ENCODE peak calls at places on chromosomes 16 and 17, in seven cellular contexts. Y is Peyer's patch, O is heart left ventricle, F is IMR-90, C is astrocyte, U is AG04449, R is choroid plexus epithelial cell. X is an unnamed sample.
A peak's percentile ranks its signal among the peaks of the same experiment; 100 is the strongest.

GRCh38 chr17:60160829-60161501 is 11.2 kb downstream of the CA4 start:
- DNase-seq in Y (no peak), O (no peak), F (no peak), C (no peak), U (no peak), R (no peak), X (no peak)

GRCh38 chr16:1961651-1962067 is 2.3 kb downstream of the NDUFB10 start:
- DNase-seq in Y (no peak), O (no peak), F (no peak), C (no peak), U (no peak), R (no peak), X (no peak)

GRCh38 chr16:84557504-84557903 is 53.0 kb upstream of the MEAK7 start:
- DNase-seq in Y (no peak), O (no peak), F (no peak), C (peak; percentile 46), U (no peak), R (peak; percentile 22), X (no peak)

GRCh38 chr16:9115277-9115676 is 23.8 kb downstream of the HAPSTR1 start:
- DNase-seq in Y (no peak), O (no peak), F (peak; percentile 61), C (peak; percentile 64), U (no peak), R (no peak), X (no peak)

GRCh38 chr17:50469671-50470305 is 1.1 kb upstream of the CHAD start:
- DNase-seq in Y (no peak), O (no peak), F (no peak), C (no peak), U (no peak), R (no peak), X (no peak)

GRCh38 chr17:37219876-37220608 is 155.7 kb upstream of the C17orf78 start:
- DNase-seq in Y (no peak), O (no peak), F (no peak), C (no peak), U (no peak), R (peak; percentile 39), X (no peak)

GRCh38 chr17:50051082-50051576 is 4.8 kb upstream of the ITGA3 start:
- DNase-seq in Y (peak; percentile 83), O (no peak), F (peak; percentile 88), C (peak; percentile 80), U (no peak), R (peak; percentile 75), X (no peak)

GRCh38 chr16:11105038-11105903 is 150.7 kb downstream of the SOCS1 start:
- DNase-seq in Y (peak; percentile 79), O (no peak), F (peak; percentile 98), C (peak; percentile 98), U (peak; percentile 79), R (peak; percentile 96), X (peak; percentile 72)

GRCh38 chr16:3498988-3499387 is 1.8 kb upstream of the CLUAP1 start:
- DNase-seq in Y (peak; percentile 44), O (no peak), F (no peak), C (no peak), U (no peak), R (no peak), X (no peak)

GRCh38 chr17:50542795-50543774 is 3.9 kb upstream of the SPATA20 start:
- DNase-seq in Y (peak; percentile 83), O (no peak), F (no peak), C (no peak), U (no peak), R (no peak), X (no peak)

GRCh38 chr17:74513987-74514631 is 17.2 kb downstream of the CD300LB start:
- DNase-seq in Y (peak; percentile 43), O (no peak), F (peak; percentile 31), C (peak; percentile 69), U (no peak), R (peak; percentile 43), X (no peak)

GRCh38 chr16:4064950-4065352 is 51.3 kb downstream of the ADCY9 start:
- DNase-seq in Y (peak; percentile 49), O (no peak), F (no peak), C (no peak), U (no peak), R (no peak), X (no peak)

GRCh38 chr17:1865252-1866037 is 35.6 kb downstream of the RPA1 start:
- DNase-seq in Y (peak; percentile 75), O (no peak), F (peak; percentile 12), C (no peak), U (no peak), R (peak; percentile 40), X (no peak)

GRCh38 chr17:80786470-80786869 is 205.2 kb upstream of the CHMP6 start:
- DNase-seq in Y (no peak), O (no peak), F (no peak), C (no peak), U (no peak), R (peak; percentile 28), X (no peak)

GRCh38 chr16:62035115-62036092 is 834 bp downstream of the CDH8 start:
- DNase-seq in Y (no peak), O (no peak), F (no peak), C (no peak), U (no peak), R (no peak), X (no peak)

GRCh38 chr17:14061666-14062560 is 7.4 kb upstream of the COX10 start:
- DNase-seq in Y (no peak), O (peak; percentile 21), F (peak; percentile 84), C (peak; percentile 88), U (peak; percentile 67), R (peak; percentile 77), X (no peak)
- TF ChIP-seq CTCF in Y (no peak), O (no peak), F (peak; percentile 9), C (no peak), U (no peak), R (no peak), X (no peak)

GRCh38 chr17:9645858-9646555 is 690 bp downstream of the USP43 start:
- DNase-seq in Y (peak; percentile 82), O (peak; percentile 22), F (no peak), C (peak; percentile 32), U (no peak), R (peak; percentile 47), X (no peak)

GRCh38 chr17:9644910-9645751 is at the start of gene USP43:
- DNase-seq in Y (peak; percentile 68), O (no peak), F (no peak), C (no peak), U (no peak), R (peak; percentile 41), X (no peak)

GRCh38 chr17:9647014-9647413 is 1.7 kb downstream of the USP43 start:
- DNase-seq in Y (no peak), O (no peak), F (no peak), C (no peak), U (no peak), R (peak; percentile 38), X (no peak)

GRCh38 chr17:9646556-9646905 is 1.2 kb downstream of the USP43 start:
- DNase-seq in Y (no peak), O (no peak), F (no peak), C (no peak), U (no peak), R (no peak), X (no peak)

GRCh38 chr17:9648521-9649110 is 3.3 kb downstream of the USP43 start:
- DNase-seq in Y (no peak), O (no peak), F (no peak), C (no peak), U (no peak), R (no peak), X (no peak)
- H3K4me3 ChIP-seq in Y (no peak overlapping the region), O (no peak overlapping the region), F (no peak overlapping the region), C (no peak overlapping the region), U (no peak overlapping the region), R (no peak overlapping the region), X (no peak overlapping the region)

GRCh38 chr16:28320023-28320561 is 27.8 kb downstream of the SBK1 start:
- DNase-seq in Y (no peak), O (no peak), F (no peak), C (no peak), U (no peak), R (no peak), X (no peak)

GRCh38 chr16:28320741-28321140 is 28.4 kb downstream of the SBK1 start:
- DNase-seq in Y (no peak), O (no peak), F (no peak), C (no peak), U (no peak), R (no peak), X (no peak)

GRCh38 chr16:28324235-28324886 is 32.0 kb downstream of the SBK1 start:
- DNase-seq in Y (peak; percentile 30), O (no peak), F (no peak), C (no peak), U (no peak), R (no peak), X (no peak)

GRCh38 chr16:28319476-28320022 is 27.2 kb downstream of the SBK1 start:
- DNase-seq in Y (no peak), O (no peak), F (no peak), C (no peak), U (no peak), R (no peak), X (no peak)

DNA sequence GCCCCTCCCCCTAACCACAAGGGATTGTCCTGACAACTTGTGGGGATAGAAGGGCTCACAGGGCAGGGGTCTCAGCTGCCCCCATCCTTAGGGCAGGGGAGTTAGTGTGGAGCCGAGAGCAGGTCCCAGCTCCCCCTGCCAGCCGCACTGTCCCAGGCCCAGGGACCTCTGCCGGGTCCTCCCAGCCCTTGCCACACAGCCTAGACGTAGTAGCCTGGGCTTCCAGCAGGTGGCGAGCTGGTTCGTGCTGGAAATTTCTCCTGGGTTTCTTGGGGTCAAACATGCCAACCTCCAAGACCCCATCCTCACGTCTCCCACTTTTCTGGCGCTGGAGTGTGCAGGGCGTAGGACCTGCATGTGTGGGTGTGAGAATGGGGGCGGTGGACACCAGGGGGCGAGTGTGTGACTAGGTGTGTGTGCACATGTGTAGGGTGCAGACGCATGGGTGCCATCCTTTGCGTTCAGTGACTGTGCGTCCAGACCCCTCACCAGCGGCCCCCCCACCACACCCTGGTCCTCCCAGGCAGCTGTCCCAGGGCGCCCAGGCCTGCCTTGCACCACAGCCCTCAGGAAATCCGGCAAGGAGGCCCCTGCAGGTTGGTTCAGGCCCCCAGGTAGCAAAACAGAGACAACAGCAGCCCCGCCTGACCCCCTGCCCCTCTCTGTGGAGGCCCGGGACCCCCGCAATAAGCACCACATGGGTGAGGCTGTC is 29.5 kb downstream of the SBK1 start:
- DNase-seq in Y (peak; percentile 67), O (no peak), F (peak; percentile 9), C (peak; percentile 3), U (no peak), R (peak; percentile 44), X (no peak)
- TF ChIP-seq CTCF in Y (peak; percentile 64), O (peak; percentile 49), F (peak; percentile 63), C (peak; percentile 61), U (peak; percentile 76), R (peak; percentile 89), X (peak; percentile 98)

GRCh38 chr17:8611135-8611534 is 19.4 kb downstream of the MYH10 start:
- DNase-seq in Y (no peak), O (no peak), F (no peak), C (no peak), U (no peak), R (no peak), X (no peak)

GRCh38 chr17:8608001-8608400 is 22.5 kb downstream of the MYH10 start:
- DNase-seq in Y (no peak), O (no peak), F (no peak), C (peak; percentile 70), U (no peak), R (peak; percentile 61), X (no peak)

GRCh38 chr17:8609910-8610309 is 20.6 kb downstream of the MYH10 start:
- DNase-seq in Y (no peak), O (no peak), F (no peak), C (no peak), U (no peak), R (no peak), X (no peak)

GRCh38 chr17:8610558-8610957 is 20.0 kb downstream of the MYH10 start:
- DNase-seq in Y (no peak), O (no peak), F (no peak), C (no peak), U (no peak), R (no peak), X (no peak)

GRCh38 chr17:8611671-8612298 is 18.7 kb downstream of the MYH10 start:
- DNase-seq in Y (no peak), O (no peak), F (peak; percentile 47), C (peak; percentile 87), U (no peak), R (peak; percentile 59), X (no peak)
- H3K4me3 ChIP-seq in Y (no peak overlapping the region), O (no peak overlapping the region), F (peak overlapping the region; percentile 26), C (no peak overlapping the region), U (peak overlapping the region; percentile 42), R (no peak overlapping the region), X (no peak overlapping the region)